ENCODE peak calls at places on chromosomes 12 and 14, in four cellular contexts. Q is testis, P is ascending aorta, T is lung. F is an unnamed sample.

GRCh38 chr12:75781532-75782046 is 250.0 kb downstream of the PHLDA1 start:
- DNase-seq in Q (no peak), P (no peak), T (no peak), F (no peak)

GRCh38 chr12:43063642-43064041 is 474.1 kb upstream of the PRICKLE1 start:
- DNase-seq in Q (no peak), P (no peak), T (no peak), F (no peak)

GRCh38 chr14:68975667-68976066 is 3.4 kb downstream of the ACTN1 start:
- DNase-seq in Q (no peak), P (peak; percentile 83), T (no peak), F (no peak)

GRCh38 chr14:69108358-69108757 is 44.6 kb downstream of the DCAF5 start:
- DNase-seq in Q (no peak), P (no peak), T (no peak), F (no peak)

GRCh38 chr14:106605548-106606448 is 1079.4 kb downstream of the TMEM121 start:
- DNase-seq in Q (peak; percentile 68), P (no peak), T (no peak), F (peak; percentile 59)

GRCh38 chr14:61565181-61565580 is 130.1 kb upstream of the HIF1A start:
- DNase-seq in Q (no peak), P (no peak), T (no peak), F (no peak)

GRCh38 chr12:43011383-43011926 is 421.9 kb upstream of the PRICKLE1 start:
- DNase-seq in Q (no peak), P (no peak), T (no peak), F (peak; percentile 16)

GRCh38 chr12:10235761-10236631 is 23.3 kb downstream of the GABARAPL1 start:
- DNase-seq in Q (peak; percentile 48), P (no peak), T (no peak), F (no peak)

GRCh38 chr14:102375126-102375525 is 12.4 kb downstream of the TECPR2 start:
- DNase-seq in Q (no peak), P (no peak), T (no peak), F (no peak)

GRCh38 chr14:32657081-32657480 is 281.6 kb upstream of the NPAS3 start:
- DNase-seq in Q (no peak), P (peak; percentile 74), T (peak; percentile 39), F (no peak)

GRCh38 chr14:24859559-24859958 is 190.4 kb downstream of the STXBP6 start:
- DNase-seq in Q (no peak), P (no peak), T (no peak), F (no peak)

GRCh38 chr12:18383203-18383602 is 121.9 kb downstream of the PIK3C2G start:
- DNase-seq in Q (no peak), P (no peak), T (no peak), F (peak; percentile 21)

GRCh38 chr12:107884769-107885694 is 110.5 kb downstream of the ASCL4 start:
- DNase-seq in Q (peak; percentile 59), P (peak; percentile 66), T (peak; percentile 58), F (peak; percentile 43)

GRCh38 chr12:122871851-122872785 is 23.8 kb downstream of the VPS37B start:
- DNase-seq in Q (peak; percentile 70), P (peak; percentile 80), T (no peak), F (peak; percentile 91)

GRCh38 chr12:110694330-110694891 is 5.5 kb upstream of the HVCN1 start:
- DNase-seq in Q (no peak), P (peak; percentile 73), T (no peak), F (no peak)

DNA sequence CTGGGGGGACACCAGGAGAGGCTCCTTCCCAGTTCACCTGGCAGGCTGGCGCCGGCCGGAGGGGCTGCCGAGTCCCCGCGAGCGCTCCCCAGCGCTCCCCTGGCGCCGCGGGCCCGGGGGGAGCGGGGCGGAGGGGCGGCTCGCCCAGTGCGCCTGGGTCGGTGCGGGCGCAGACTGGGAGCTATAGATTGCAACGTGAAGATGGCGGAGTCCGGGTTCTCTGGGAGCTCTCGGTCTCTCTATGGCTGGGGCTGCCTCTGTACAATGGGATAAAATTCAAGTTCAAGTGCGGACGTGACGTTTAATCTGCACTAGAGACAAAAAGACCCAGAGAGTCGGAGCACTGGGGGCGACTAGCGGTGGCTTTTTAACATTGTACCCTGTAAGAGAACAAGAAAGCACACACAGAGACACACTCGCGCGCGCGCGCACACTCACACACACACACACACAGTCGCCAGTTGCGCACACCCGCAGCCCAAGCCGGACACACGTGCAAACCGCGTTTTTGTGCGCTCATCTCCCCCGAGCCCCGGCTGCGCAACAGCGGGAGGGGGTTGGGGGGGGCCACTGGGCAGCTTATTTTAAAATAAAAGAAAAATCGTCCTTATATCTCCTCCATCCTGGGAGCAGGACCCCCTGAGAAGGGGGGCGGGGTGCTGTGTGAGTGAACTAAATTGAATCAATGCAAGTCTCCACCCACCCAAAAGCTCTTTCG is at the start of gene BCL11B:
- DNase-seq in Q (peak; percentile 77), P (peak; percentile 75), T (peak; percentile 57), F (peak; percentile 84)
- H3K4me1 ChIP-seq in Q (peaks cover 14% of the 10 kb centered on the region), P (peaks cover 25% of the 10 kb centered on the region), T (peaks cover 21% of the 10 kb centered on the region), F (no peaks in the 10 kb centered on the region)

DNA sequence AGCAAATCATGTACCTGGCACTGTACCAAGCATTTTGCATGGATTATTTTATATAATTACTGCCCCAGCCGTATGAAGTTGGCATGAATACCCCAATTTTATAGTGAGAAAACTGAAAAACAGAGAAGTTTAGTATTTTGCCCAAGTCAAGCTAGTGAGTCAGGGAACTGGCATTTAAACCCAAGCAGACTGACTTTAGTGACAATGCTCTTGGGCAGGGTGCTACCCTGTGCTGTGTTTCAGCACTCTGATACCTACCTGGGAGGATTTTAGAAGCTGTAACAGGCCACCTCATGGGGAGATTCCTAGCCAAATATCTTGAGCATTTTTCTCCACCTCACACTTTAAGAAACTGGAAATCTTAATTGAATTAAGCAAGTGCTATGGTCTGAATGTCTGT is 98.1 kb upstream of the MAX start:
- DNase-seq in Q (no peak), P (no peak), T (no peak), F (no peak)
- H3K4me1 ChIP-seq in Q (no peaks in the 10 kb centered on the region), P (no peaks in the 10 kb centered on the region), T (no peaks in the 10 kb centered on the region), F (no peaks in the 10 kb centered on the region)

DNA sequence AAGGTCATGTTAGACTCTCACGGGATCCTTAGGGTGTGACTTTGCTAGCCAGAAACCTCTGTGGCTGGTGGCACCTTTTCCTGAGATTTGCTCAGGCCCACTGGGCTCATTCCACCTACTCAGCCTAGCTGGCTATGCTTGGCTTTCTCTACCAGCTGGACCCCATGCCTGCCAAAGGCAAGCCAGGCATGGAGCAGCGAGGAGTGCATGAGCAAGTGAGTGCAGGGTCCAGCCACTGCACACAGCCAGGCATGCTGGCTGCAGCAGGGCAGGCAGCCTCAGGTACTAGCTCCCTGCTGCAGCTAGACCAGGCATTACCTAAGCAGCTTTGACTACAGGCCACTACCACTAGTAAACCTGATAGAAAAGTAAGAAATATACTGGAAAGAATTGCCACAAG is 29.7 kb upstream of the PAPLN start:
- DNase-seq in Q (no peak), P (no peak), T (no peak), F (no peak)
- H3K4me1 ChIP-seq in Q (no peaks in the 10 kb centered on the region), P (no peaks in the 10 kb centered on the region), T (peaks cover 2% of the 10 kb centered on the region), F (no peaks in the 10 kb centered on the region)

GRCh38 chr14:101073598-101073965 is 170.1 kb upstream of the RTL1 start:
- DNase-seq in Q (peak; percentile 9), P (peak; percentile 59), T (peak; percentile 4), F (no peak)
- H3K4me1 ChIP-seq in Q (peaks cover 7% of the 10 kb centered on the region), P (no peaks in the 10 kb centered on the region), T (no peaks in the 10 kb centered on the region), F (peaks cover 27% of the 10 kb centered on the region)

F was measured in SJCRH30.